ENCODE peak calls at places on chromosome 4, in nine cellular contexts. D is foreskin fibroblast; S is mucosa of descending colon; P is stomach; B is K562; C is fibroblast of villous mesenchyme; G is fibroblast of lung; K is CD4-positive, CD25-positive, alpha-beta regulatory T cell; J is tibial artery. E is an unnamed sample.

GRCh38 chr4:22532896-22533295 is 17.0 kb upstream of the ADGRA3 start:
- DNase-seq in D (no peak), S (no peak), P (no peak), B (no peak), C (no peak), G (no peak), K (no peak), J (no peak), E (no peak)

GRCh38 chr4:149063007-149063406 is 620.8 kb upstream of the NR3C2 start:
- DNase-seq in D (no peak), S (no peak), P (no peak), B (no peak), C (no peak), G (no peak), K (no peak), J (no peak), E (no peak)

GRCh38 chr4:6020633-6021032 is 2.4 kb upstream of the C4orf50 start:
- DNase-seq in D (no peak), S (no peak), P (no peak), B (no peak), C (no peak), G (no peak), K (no peak), J (no peak), E (no peak)

GRCh38 chr4:8914461-8915171 is 43.0 kb upstream of the HMX1 start:
- DNase-seq in D (no peak), S (no peak), P (peak), B (no peak), C (no peak), G (no peak), K (no peak), J (peak), E (no peak)

GRCh38 chr4:108619372-108620100 is 840 bp upstream of the RPL34 start:
- DNase-seq in D (no peak), S (peak), P (no peak), B (peak), C (no peak), G (no peak), K (peak), J (no peak), E (no peak)

GRCh38 chr4:52840531-52841350 is 21.4 kb upstream of the RASL11B start:
- DNase-seq in D (no peak), S (no peak), P (no peak), B (no peak), C (no peak), G (no peak), K (no peak), J (no peak), E (no peak)

GRCh38 chr4:144720491-144720890 is 74.5 kb downstream of the HHIP start:
- DNase-seq in D (no peak), S (no peak), P (no peak), B (no peak), C (peak), G (no peak), K (no peak), J (no peak), E (no peak)

GRCh38 chr4:109989044-109989443 is 76.4 kb downstream of the EGF start:
- DNase-seq in D (no peak), S (no peak), P (no peak), B (no peak), C (no peak), G (no peak), K (no peak), J (no peak), E (no peak)

GRCh38 chr4:102527695-102528094 is 26.5 kb downstream of the NFKB1 start:
- DNase-seq in D (no peak), S (no peak), P (no peak), B (no peak), C (no peak), G (no peak), K (no peak), J (no peak), E (no peak)

GRCh38 chr4:165489786-165490185 is 111.0 kb downstream of the CPE start:
- DNase-seq in D (no peak), S (no peak), P (no peak), B (no peak), C (no peak), G (peak), K (no peak), J (no peak), E (no peak)

GRCh38 chr4:87567191-87567590 is 38.0 kb upstream of the SPARCL1 start:
- DNase-seq in D (no peak), S (no peak), P (no peak), B (no peak), C (no peak), G (peak), K (no peak), J (no peak), E (no peak)

GRCh38 chr4:87570290-87570689 is 38.0 kb upstream of the DSPP start:
- DNase-seq in D (no peak), S (no peak), P (no peak), B (no peak), C (no peak), G (no peak), K (no peak), J (no peak), E (no peak)

GRCh38 chr4:87560802-87561201 is 31.6 kb upstream of the SPARCL1 start:
- DNase-seq in D (no peak), S (no peak), P (no peak), B (no peak), C (no peak), G (no peak), K (no peak), J (no peak), E (no peak)

GRCh38 chr4:87565746-87566145 is 36.6 kb upstream of the SPARCL1 start:
- DNase-seq in D (no peak), S (no peak), P (no peak), B (no peak), C (no peak), G (no peak), K (no peak), J (no peak), E (no peak)

GRCh38 chr4:87566276-87566675 is 37.1 kb upstream of the SPARCL1 start:
- DNase-seq in D (no peak), S (no peak), P (no peak), B (no peak), C (no peak), G (no peak), K (no peak), J (no peak), E (no peak)
- H3K4me3 ChIP-seq in D (no peak), S (no peak), P (no peak), B (no peak), C (no peak), G (no peak), K (no peak), J (no peak), E (no peak)

DNA sequence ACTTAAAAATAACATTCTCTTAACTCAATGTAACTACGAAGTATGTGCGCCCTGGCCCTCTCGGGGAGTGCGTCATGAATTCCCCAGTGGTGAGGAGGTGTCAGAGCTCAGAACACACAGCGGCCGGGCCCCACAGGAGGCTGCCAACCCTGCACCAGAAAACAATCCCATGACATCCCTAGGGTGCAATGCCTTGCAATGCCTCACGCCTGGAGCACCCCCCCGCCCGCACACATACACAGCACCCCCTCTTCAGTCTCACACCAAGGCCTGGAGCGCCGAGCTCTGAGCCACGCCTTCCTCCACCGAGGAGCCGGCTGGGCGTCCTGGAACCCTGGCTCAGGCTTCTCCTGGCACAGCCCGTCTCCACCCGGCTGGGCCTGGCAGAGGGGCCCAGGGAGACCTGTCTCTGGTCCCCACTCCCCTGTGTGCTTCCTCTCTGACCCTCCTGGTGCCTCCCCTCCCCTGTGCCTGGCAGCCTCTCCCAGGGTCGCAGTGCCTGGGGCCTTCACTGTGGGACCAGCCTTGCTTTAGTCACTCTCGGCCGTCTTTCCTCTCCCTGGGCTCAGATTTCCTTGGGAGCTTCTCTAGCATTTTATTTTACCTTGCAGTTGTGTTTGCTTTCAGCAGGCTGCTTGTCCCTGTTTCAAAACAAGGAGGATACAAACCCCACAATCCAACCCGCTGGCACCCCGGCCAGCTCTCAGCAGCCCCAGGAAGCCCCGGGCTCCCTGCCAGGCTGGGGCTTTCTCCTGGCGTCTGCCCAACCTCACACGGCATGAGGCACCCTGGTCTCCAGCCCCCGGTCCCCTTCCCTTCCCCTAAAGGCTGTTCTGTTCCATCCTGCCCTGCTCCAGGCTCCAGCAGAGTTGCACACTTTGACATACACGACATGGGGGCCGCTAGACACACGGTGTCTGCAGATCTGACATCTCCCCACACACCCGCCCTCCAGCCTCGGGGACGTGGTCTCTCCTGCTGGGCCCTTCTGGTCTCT is 108.0 kb upstream of the ADRA2C start:
- DNase-seq in D (peak), S (no peak), P (no peak), B (no peak), C (peak), G (peak), K (no peak), J (peak), E (no peak)
- H3K4me3 ChIP-seq in D (no peak), S (no peak), P (no peak), B (no peak), C (no peak), G (no peak), K (no peak), J (no peak), E (no peak)

GRCh38 chr4:112150920-112151319 is 5.7 kb downstream of the FAM241A start:
- DNase-seq in D (no peak), S (no peak), P (no peak), B (no peak), C (no peak), G (no peak), K (no peak), J (no peak), E (no peak)

GRCh38 chr4:112145326-112145819 is at the start of gene FAM241A:
- DNase-seq in D (peak), S (peak), P (peak), B (peak), C (peak), G (peak), K (peak), J (peak), E (no peak)

GRCh38 chr4:112145820-112146813 is 863 bp downstream of the FAM241A start:
- DNase-seq in D (peak), S (peak), P (peak), B (peak), C (peak), G (peak), K (peak), J (peak), E (no peak)

GRCh38 chr4:112144546-112145325 is 518 bp upstream of the FAM241A start:
- DNase-seq in D (no peak), S (no peak), P (no peak), B (no peak), C (no peak), G (no peak), K (no peak), J (peak), E (peak)

DNA sequence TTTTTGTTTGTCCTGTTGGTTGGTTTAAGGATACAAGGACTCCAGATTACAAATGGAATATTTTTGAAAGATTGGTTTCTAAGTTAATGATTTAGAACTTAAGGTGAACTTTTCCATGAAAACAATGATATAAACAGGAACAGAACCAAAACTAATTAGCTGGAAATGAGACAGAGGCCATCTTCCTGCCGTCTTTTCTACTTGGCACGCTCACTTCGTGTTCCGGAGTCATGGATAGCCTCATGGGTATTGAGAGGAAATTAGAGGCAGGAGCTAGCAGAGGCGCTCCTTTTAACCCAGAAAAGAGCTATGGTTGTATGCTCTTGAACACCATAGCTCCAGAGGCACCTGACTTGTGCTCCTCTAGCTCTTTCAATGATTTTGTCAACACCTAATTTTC is 2.4 kb downstream of the FAM241A start:
- DNase-seq in D (peak), S (no peak), P (no peak), B (no peak), C (no peak), G (no peak), K (no peak), J (no peak), E (no peak)
- H3K4me3 ChIP-seq in D (no peak), S (no peak), P (peak), B (peak), C (no peak), G (no peak), K (peak), J (no peak), E (no peak)

GRCh38 chr4:183987987-183988392 is 82.9 kb downstream of the STOX2 start:
- DNase-seq in D (peak), S (peak), P (peak), B (peak), C (peak), G (peak), K (no peak), J (peak), E (peak)
- H3K4me3 ChIP-seq in D (peak), S (no peak), P (peak), B (no peak), C (peak), G (peak), K (no peak), J (peak), E (peak)

DNA sequence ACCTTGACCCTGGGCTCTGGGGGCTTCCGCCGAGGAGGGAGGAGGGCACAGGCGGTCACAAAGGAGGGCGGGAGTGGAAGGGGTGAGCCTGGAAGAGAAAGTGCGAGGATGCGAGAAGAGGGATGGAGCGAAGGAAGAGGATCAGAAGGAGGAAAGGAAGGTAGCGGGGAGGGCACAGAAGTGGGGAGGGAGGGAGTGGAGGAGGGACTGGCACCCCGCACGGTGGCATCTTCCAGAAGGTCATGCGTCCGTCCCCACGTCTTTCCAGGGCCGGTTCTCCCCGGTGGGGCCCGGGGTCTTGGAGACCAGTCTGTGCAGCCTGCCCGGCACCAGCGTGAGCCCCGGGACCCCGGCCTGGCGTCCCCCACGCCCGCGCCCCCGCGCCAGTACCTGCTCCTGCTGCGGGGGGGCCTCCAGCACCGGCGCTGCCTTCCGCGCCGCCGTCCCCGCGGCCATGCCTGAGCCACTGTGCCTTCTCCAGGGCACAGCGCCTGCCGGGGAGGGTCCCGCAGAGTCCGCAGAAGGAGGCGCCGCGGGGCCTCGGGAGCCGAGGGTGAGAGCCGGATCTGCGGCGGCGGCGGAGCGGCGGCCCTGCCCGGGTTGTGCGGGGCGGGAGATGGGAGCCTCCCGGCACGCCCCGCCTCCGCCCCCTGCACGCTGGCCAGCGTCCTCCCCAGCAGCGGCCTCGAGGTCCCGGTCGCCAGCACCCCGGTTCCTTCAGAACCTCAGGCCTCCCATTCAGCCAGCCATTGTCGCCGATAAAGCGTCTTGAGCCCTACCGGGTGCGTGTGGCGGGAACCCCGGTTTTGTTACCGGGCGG is at the start of gene RNF175:
- DNase-seq in D (no peak), S (no peak), P (no peak), B (peak), C (no peak), G (peak), K (peak), J (no peak), E (no peak)
- H3K4me3 ChIP-seq in D (peak), S (no peak), P (peak), B (no peak), C (peak), G (no peak), K (peak), J (peak), E (peak)

GRCh38 chr4:173536808-173537429 is 6.9 kb upstream of the HAND2 start:
- DNase-seq in D (no peak), S (no peak), P (no peak), B (no peak), C (peak), G (no peak), K (no peak), J (no peak), E (no peak)

GRCh38 chr4:173538903-173539445 is 8.9 kb upstream of the HAND2 start:
- DNase-seq in D (no peak), S (no peak), P (no peak), B (no peak), C (peak), G (no peak), K (no peak), J (no peak), E (no peak)

GRCh38 chr4:173537628-173538147 is 7.7 kb upstream of the HAND2 start:
- DNase-seq in D (no peak), S (no peak), P (no peak), B (no peak), C (peak), G (no peak), K (no peak), J (no peak), E (no peak)

GRCh38 chr4:173539986-173540385 is 10.0 kb upstream of the HAND2 start:
- DNase-seq in D (no peak), S (no peak), P (no peak), B (no peak), C (no peak), G (no peak), K (no peak), J (no peak), E (no peak)

GRCh38 chr4:173538148-173538902 is 8.3 kb upstream of the HAND2 start:
- DNase-seq in D (no peak), S (no peak), P (no peak), B (no peak), C (peak), G (no peak), K (no peak), J (peak), E (no peak)
- H3K4me3 ChIP-seq in D (peak), S (no peak), P (peak), B (peak), C (peak), G (no peak), K (peak), J (peak), E (peak)

GRCh38 chr4:95107004-95107403 is 349.2 kb downstream of the BMPR1B start:
- DNase-seq in D (no peak), S (no peak), P (no peak), B (no peak), C (no peak), G (peak), K (no peak), J (no peak), E (no peak)

GRCh38 chr4:95107635-95108034 is 349.9 kb downstream of the BMPR1B start:
- DNase-seq in D (peak), S (no peak), P (peak), B (no peak), C (no peak), G (peak), K (no peak), J (no peak), E (no peak)

GRCh38 chr4:95105983-95106382 is 348.2 kb downstream of the BMPR1B start:
- DNase-seq in D (no peak), S (no peak), P (no peak), B (no peak), C (no peak), G (no peak), K (no peak), J (no peak), E (no peak)

GRCh38 chr4:95105112-95105511 is 347.4 kb downstream of the BMPR1B start:
- DNase-seq in D (no peak), S (no peak), P (no peak), B (no peak), C (no peak), G (no peak), K (no peak), J (no peak), E (no peak)

DNA sequence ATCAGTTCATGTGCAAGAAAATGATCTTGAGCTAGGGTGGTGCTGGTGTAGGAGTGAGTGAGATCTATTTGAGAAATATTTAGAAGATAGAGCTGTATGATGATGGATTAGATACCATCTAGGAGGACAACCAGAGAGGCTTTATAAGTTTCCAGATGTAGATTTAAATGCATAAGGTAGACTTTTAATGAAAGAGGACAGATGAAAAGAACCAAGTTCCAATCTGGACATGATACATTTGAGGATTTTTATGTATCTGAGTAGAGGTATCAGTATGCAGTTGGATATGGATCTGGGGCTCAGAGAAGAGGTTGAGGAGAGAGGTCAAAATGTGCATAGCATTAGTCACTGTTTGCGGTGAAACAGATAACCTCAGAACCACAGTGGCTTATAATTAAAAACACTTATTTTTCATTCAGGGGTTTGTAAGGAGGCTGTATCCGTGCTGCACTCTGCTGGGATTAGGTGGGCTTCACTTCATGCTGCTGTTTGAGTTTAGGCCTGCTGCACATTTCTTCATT is 348.7 kb downstream of the BMPR1B start:
- DNase-seq in D (peak), S (no peak), P (no peak), B (no peak), C (no peak), G (peak), K (no peak), J (no peak), E (no peak)
- H3K4me3 ChIP-seq in D (no peak), S (no peak), P (no peak), B (no peak), C (no peak), G (no peak), K (no peak), J (no peak), E (no peak)

GRCh38 chr4:173528378-173529321 is 1.4 kb downstream of the HAND2 start:
- DNase-seq in D (no peak), S (no peak), P (no peak), B (peak), C (peak), G (no peak), K (no peak), J (peak), E (no peak)
- H3K4me3 ChIP-seq in D (peak), S (no peak), P (peak), B (peak), C (peak), G (no peak), K (no peak), J (peak), E (peak)